ENCODE peak calls at places on chromosomes 16 and 17, in seven cellular contexts. Z, H, C, S, R, B and G are unnamed samples.

GRCh38 chr17:78951967-78952551 is 26.9 kb upstream of the TIMP2 start:
- DNase-seq in H (no peak), B (no peak), S (no peak), Z (no peak), R (no peak), C (no peak), G (no peak)

GRCh38 chr17:69999253-69999652 is 75.8 kb upstream of the KCNJ16 start:
- DNase-seq in R (no peak), S (no peak), B (no peak), Z (no peak), C (no peak), H (no peak), G (no peak)

GRCh38 chr17:72717676-72718075 is 374.8 kb downstream of the SLC39A11 start:
- DNase-seq in C (no peak), H (no peak), B (no peak), Z (no peak), R (no peak), S (no peak), G (no peak)

GRCh38 chr16:84484579-84485254 is 19.7 kb downstream of the MEAK7 start:
- DNase-seq in C (no peak), S (no peak), R (peak; percentile 66), Z (peak; percentile 62), B (peak; percentile 54), H (no peak), G (peak; percentile 71)

GRCh38 chr16:66682271-66682670 is 14.3 kb downstream of the CMTM4 start:
- DNase-seq in S (no peak), Z (no peak), R (no peak), B (no peak), C (no peak), H (no peak), G (no peak)

GRCh38 chr16:28974007-28974436 is 556 bp upstream of the SPNS1 start:
- DNase-seq in R (peak; percentile 70), B (peak; percentile 61), S (no peak), Z (peak; percentile 73), H (no peak), C (no peak), G (peak; percentile 57)

GRCh38 chr17:4342535-4342934 is 23.9 kb downstream of the UBE2G1 start:
- DNase-seq in S (no peak), C (no peak), B (no peak), Z (no peak), H (no peak), R (no peak), G (no peak)

GRCh38 chr17:59678946-59679345 is 28.3 kb downstream of the PTRH2 start:
- DNase-seq in R (no peak), C (no peak), B (no peak), Z (no peak), H (no peak), S (no peak), G (no peak)

GRCh38 chr16:29743475-29743826 is 2.3 kb downstream of the C16orf54 start:
- DNase-seq in C (no peak), R (no peak), S (no peak), H (no peak), B (no peak), Z (no peak), G (no peak)

GRCh38 chr16:89705006-89705405 is 3.5 kb upstream of the SPATA2L start:
- DNase-seq in R (no peak), H (no peak), S (no peak), B (no peak), Z (no peak), C (no peak), G (no peak)

GRCh38 chr16:53982631-53983042 is 278.7 kb downstream of the FTO start:
- DNase-seq in S (no peak), C (no peak), H (no peak), R (no peak), B (no peak), Z (no peak), G (no peak)

GRCh38 chr17:5234645-5235576 is at the start of gene SCIMP:
- DNase-seq in Z (no peak), R (peak; percentile 61), S (no peak), C (no peak), B (no peak), H (no peak), G (peak; percentile 58)

GRCh38 chr16:17173134-17173729 is 297.5 kb downstream of the XYLT1 start:
- DNase-seq in S (no peak), Z (no peak), B (peak; percentile 34), R (peak; percentile 74), H (no peak), C (no peak), G (peak; percentile 64)

GRCh38 chr17:12887088-12887487 is 97.8 kb downstream of the ARHGAP44 start:
- DNase-seq in S (no peak), B (no peak), H (no peak), R (no peak), C (no peak), Z (no peak), G (no peak)

GRCh38 chr16:78925071-78925714 is 675.3 kb downstream of the MAF start:
- DNase-seq in R (no peak), Z (peak; percentile 45), H (peak; percentile 5), B (peak; percentile 52), C (no peak), S (no peak), G (no peak)

GRCh38 chr17:8606415-8606814 is 24.1 kb downstream of the MYH10 start:
- DNase-seq in C (no peak), H (no peak), R (no peak), Z (no peak), B (no peak), S (no peak), G (no peak)

GRCh38 chr17:8611135-8611534 is 19.4 kb downstream of the MYH10 start:
- DNase-seq in Z (no peak), H (no peak), C (no peak), B (no peak), R (no peak), S (no peak), G (no peak)

GRCh38 chr17:8610558-8610957 is 20.0 kb downstream of the MYH10 start:
- DNase-seq in C (no peak), H (no peak), B (no peak), R (no peak), Z (no peak), S (no peak), G (no peak)

GRCh38 chr17:8609910-8610309 is 20.6 kb downstream of the MYH10 start:
- DNase-seq in S (no peak), H (no peak), Z (no peak), B (no peak), C (no peak), R (no peak), G (no peak)

DNA sequence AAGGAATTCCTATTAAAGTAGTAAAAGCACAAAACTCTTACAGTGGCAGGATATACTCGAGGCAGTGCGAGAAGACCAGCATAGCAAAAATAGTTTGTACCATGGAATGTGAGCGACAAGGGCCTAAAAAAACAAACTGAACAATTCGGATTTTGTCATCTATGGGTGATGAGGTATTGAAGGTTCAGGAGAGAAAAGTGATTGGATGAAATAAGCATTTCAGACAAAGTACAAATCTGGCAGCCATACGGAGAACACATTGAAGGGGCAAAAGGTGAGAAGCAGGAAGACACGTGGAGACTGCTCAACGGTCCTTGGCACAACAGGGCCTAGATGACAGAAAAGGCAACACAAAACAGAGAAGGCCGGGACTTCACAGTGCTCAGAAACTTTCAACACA is 22.5 kb downstream of the MYH10 start:
- DNase-seq in C (no peak), B (no peak), S (no peak), Z (no peak), H (no peak), R (no peak), G (no peak)
- H3K4me3 ChIP-seq in C (no peak overlapping the region), B (no peak overlapping the region), S (no peak overlapping the region), Z (no peak overlapping the region), H (no peak overlapping the region), R (no peak overlapping the region), G (no peak overlapping the region)

DNA sequence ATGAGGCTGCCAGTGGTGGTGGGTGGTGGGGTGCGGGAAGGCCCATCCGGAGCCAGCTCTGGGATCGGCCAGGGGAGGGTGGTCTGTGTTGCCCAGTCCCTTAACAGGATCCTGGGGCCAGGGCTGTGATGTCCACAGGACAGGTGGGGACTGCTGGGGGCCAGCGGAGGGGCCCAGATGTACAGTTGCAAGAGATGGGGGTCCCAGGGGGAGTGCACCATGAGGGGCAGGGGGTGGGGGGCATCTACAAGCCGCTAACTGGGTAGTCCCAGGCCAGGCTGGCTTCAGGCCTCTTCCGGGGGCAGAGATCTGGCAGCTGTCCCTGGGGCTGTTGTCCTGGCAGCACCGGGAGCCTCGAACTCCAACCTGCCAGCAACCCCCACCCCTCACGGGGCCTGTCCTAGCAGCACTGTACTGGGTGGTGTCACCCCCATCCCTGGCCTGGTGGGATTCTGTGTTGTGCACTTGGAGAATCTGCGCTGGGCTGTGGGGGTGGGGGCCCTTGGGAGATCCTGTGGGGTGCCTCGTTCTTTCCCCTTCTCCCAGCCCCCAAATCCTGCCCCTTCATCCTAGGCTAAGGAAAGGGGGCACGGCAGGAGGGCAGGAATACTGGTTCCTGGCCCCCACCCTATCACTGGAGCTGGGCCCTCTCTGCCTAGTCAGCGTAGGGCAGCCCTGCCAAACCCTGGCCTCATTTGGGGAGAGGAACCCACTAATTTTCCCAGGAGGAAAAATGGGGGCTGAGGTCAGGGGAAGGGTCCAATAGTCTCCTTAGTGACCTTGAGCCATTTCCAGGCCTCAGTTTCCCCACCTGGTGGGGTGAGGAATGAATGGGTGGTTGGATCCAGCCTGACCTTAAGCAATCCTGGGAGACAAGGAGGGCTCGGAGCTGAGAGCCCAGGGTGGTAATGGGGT is 1.4 kb downstream of the MTSS2 start:
- DNase-seq in S (no peak), H (no peak), Z (no peak), C (no peak), R (no peak), B (no peak), G (peak; percentile 77)
- H3K4me1 ChIP-seq in S (no peaks in the 10 kb centered on the region), H (no peaks in the 10 kb centered on the region), Z (peaks cover 79% of the 10 kb centered on the region), C (peaks cover 3% of the 10 kb centered on the region), R (no peaks in the 10 kb centered on the region), B (peaks cover 76% of the 10 kb centered on the region), G (peaks cover 26% of the 10 kb centered on the region)

DNA sequence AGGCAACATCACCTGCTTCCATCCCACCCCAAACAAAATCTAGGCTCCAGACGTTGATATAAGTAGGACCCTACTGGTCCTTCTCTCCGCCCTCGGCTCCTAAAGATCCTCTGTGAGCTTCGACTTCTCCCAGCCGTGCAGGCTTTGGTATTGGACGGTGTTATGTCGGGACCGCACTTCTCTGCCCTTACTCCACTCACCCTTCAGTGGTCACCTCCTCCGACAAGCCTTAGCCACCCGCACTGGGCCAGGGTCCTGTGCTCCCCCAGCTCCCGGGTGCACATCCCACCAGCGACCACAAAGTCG is 1.6 kb downstream of the PSMB10 start:
- DNase-seq in C (no peak), H (no peak), R (no peak), S (no peak), B (no peak), Z (no peak), G (no peak)
- H3K4me3 ChIP-seq in C (peak overlapping the region; percentile 92), H (peak overlapping the region; percentile 97), R (peak overlapping the region; percentile 81), S (peak overlapping the region; percentile 99), B (peak overlapping the region; percentile 37), Z (peak overlapping the region; percentile 76), G (peak overlapping the region; percentile 83)

DNA sequence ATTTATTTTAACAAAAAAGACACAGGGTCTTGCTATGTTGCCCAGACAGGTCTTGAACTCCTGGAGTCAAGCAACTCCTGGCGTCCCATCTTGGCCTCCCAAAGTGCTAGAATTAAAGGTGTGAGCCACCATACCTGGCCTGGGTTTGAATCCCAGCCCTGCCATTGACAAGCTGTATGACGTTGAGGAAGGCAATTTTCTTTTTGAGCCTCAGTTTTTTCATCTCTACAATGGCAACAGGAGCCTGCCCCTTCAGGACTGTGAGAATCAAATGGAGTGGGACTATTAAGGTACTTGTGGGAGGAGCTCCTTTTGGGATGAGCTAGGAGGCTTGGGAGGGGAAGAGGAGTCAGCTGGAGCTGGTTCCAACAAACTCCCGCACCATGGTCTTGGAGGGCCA is 6.2 kb downstream of the RARA start:
- DNase-seq in C (no peak), H (no peak), Z (no peak), S (no peak), R (no peak), B (no peak), G (no peak)
- H3K4me1 ChIP-seq in C (peaks cover 59% of the 10 kb centered on the region), H (peaks cover 66% of the 10 kb centered on the region), Z (peaks cover 86% of the 10 kb centered on the region), S (peaks cover 8% of the 10 kb centered on the region), R (peaks cover 9% of the 10 kb centered on the region), B (peaks cover 92% of the 10 kb centered on the region), G (peaks cover 10% of the 10 kb centered on the region)